ENCODE peak calls at places on chromosomes 4 and X, in six cellular contexts. E is DMS79, Z is mesendoderm, W is foreskin keratinocyte, J is Daoy, C is endothelial cell. G is an unnamed sample.

GRCh38 chrX:106177106-106177981 is 9.2 kb downstream of the PWWP3B start:
- DNase-seq in E (no peak), Z (peak), W (peak), J (peak), C (no peak), G (no peak)

GRCh38 chr4:110071466-110071865 is 126.9 kb downstream of the ELOVL6 start:
- DNase-seq in E (no peak), Z (peak), W (no peak), J (no peak), C (no peak), G (no peak)

GRCh38 chr4:2182981-2183380 is 58.9 kb downstream of the HAUS3 start:
- DNase-seq in E (no peak), Z (no peak), W (no peak), J (no peak), C (no peak), G (no peak)

GRCh38 chr4:5098176-5098575 is 46.9 kb downstream of the STK32B start:
- DNase-seq in E (no peak), Z (peak), W (no peak), J (peak), C (no peak), G (no peak)

GRCh38 chr4:129455462-129455861 is 359.5 kb downstream of the C4orf33 start:
- DNase-seq in E (peak), Z (no peak), W (no peak), J (no peak), C (no peak), G (no peak)

GRCh38 chr4:182808673-182809416 is 108.3 kb downstream of the DCTD start:
- DNase-seq in E (no peak), Z (no peak), W (peak), J (no peak), C (no peak), G (peak)

GRCh38 chr4:38670939-38671593 is 7.1 kb downstream of the KLF3 start:
- DNase-seq in E (no peak), Z (no peak), W (no peak), J (peak), C (no peak), G (peak)

GRCh38 chrX:39507034-39507433 is 590.7 kb downstream of the BCOR start:
- DNase-seq in E (no peak), Z (peak), W (no peak), J (no peak), C (no peak), G (no peak)

GRCh38 chr4:99383833-99384392 is 31.4 kb upstream of the ADH1C start:
- DNase-seq in E (no peak), Z (no peak), W (no peak), J (no peak), C (no peak), G (no peak)

GRCh38 chr4:173505924-173506779 is 23.9 kb downstream of the HAND2 start:
- DNase-seq in E (no peak), Z (peak), W (peak), J (peak), C (peak), G (peak)

GRCh38 chrX:42952621-42953020 is 174.7 kb upstream of the PPP1R2C start:
- DNase-seq in E (no peak), Z (no peak), W (peak), J (no peak), C (no peak), G (no peak)

GRCh38 chr4:8612646-8613045 is 20.1 kb downstream of the CPZ start:
- DNase-seq in E (no peak), Z (no peak), W (no peak), J (no peak), C (no peak), G (no peak)

GRCh38 chrX:110346681-110347080 is 12.0 kb upstream of the RTL9 start:
- DNase-seq in E (no peak), Z (peak), W (no peak), J (no peak), C (peak), G (no peak)

GRCh38 chrX:63050225-63050624 is 300.9 kb downstream of the SPIN4 start:
- DNase-seq in E (no peak), Z (peak), W (peak), J (no peak), C (no peak), G (no peak)

GRCh38 chr4:112518675-112519074 is 2.7 kb upstream of the NEUROG2 start:
- DNase-seq in E (no peak), Z (no peak), W (no peak), J (no peak), C (no peak), G (no peak)

GRCh38 chr4:33606951-33607350 is 2637.4 kb downstream of the ARAP2 start:
- DNase-seq in E (no peak), Z (no peak), W (no peak), J (no peak), C (no peak), G (no peak)

GRCh38 chr4:57424231-57424897 is 314.2 kb upstream of the IGFBP7 start:
- DNase-seq in E (no peak), Z (peak), W (peak), J (peak), C (no peak), G (no peak)

GRCh38 chr4:106444557-106444956 is 76.0 kb upstream of the GIMD1 start:
- DNase-seq in E (no peak), Z (no peak), W (no peak), J (no peak), C (no peak), G (no peak)

GRCh38 chr4:79174855-79175254 is 151.0 kb downstream of the NAA11 start:
- DNase-seq in E (no peak), Z (no peak), W (no peak), J (no peak), C (no peak), G (no peak)

GRCh38 chrX:153793291-153793690 is 884 bp downstream of the IDH3G start:
- DNase-seq in E (no peak), Z (peak), W (no peak), J (no peak), C (no peak), G (no peak)

GRCh38 chr4:174217273-174218126 is 66.0 kb downstream of the FBXO8 start:
- DNase-seq in E (no peak), Z (peak), W (no peak), J (peak), C (no peak), G (peak)

GRCh38 chr4:101563126-101563525 is 215.8 kb upstream of the PPP3CA start:
- DNase-seq in E (no peak), Z (no peak), W (no peak), J (no peak), C (no peak), G (no peak)

GRCh38 chr4:126526335-126526734 is 1106.4 kb upstream of the INTU start:
- DNase-seq in E (no peak), Z (no peak), W (peak), J (no peak), C (no peak), G (no peak)

GRCh38 chr4:52657317-52657629 is 1.8 kb downstream of the USP46 start:
- DNase-seq in E (no peak), Z (no peak), W (no peak), J (no peak), C (peak), G (no peak)

GRCh38 chr4:20127626-20128025 is 124.1 kb upstream of the SLIT2 start:
- DNase-seq in E (no peak), Z (no peak), W (peak), J (no peak), C (no peak), G (no peak)

GRCh38 chrX:47581731-47582647 is at the start of gene TIMP1:
- DNase-seq in E (no peak), Z (peak), W (peak), J (peak), C (peak), G (peak)

GRCh38 chr4:127857641-127858040 is 23.1 kb upstream of the PLK4 start:
- DNase-seq in E (no peak), Z (peak), W (peak), J (no peak), C (no peak), G (no peak)

GRCh38 chr4:182192511-182193181 is 50.6 kb upstream of the TENM3 start:
- DNase-seq in E (no peak), Z (no peak), W (peak), J (no peak), C (no peak), G (no peak)

GRCh38 chr4:158442736-158443135 is 78.9 kb upstream of the RXFP1 start:
- DNase-seq in E (no peak), Z (no peak), W (no peak), J (no peak), C (no peak), G (no peak)

GRCh38 chrX:128816919-128817318 is 706.4 kb downstream of the SMARCA1 start:
- DNase-seq in E (no peak), Z (peak), W (no peak), J (no peak), C (peak), G (no peak)

GRCh38 chr4:68570122-68570507 is 6.0 kb downstream of the UGT2B17 start:
- DNase-seq in E (no peak), Z (no peak), W (no peak), J (no peak), C (no peak), G (no peak)

GRCh38 chrX:95640226-95640625 is 1044.4 kb upstream of the DIAPH2 start:
- DNase-seq in E (no peak), Z (no peak), W (no peak), J (no peak), C (no peak), G (no peak)

GRCh38 chrX:96889726-96890125 is 6.0 kb downstream of the RPA4 start:
- DNase-seq in E (no peak), Z (peak), W (no peak), J (no peak), C (no peak), G (no peak)

GRCh38 chr4:10106421-10107039 is 10.1 kb downstream of the WDR1 start:
- DNase-seq in E (no peak), Z (peak), W (peak), J (peak), C (no peak), G (no peak)

GRCh38 chrX:33336783-33337182 is 125.4 kb upstream of the DMD start:
- DNase-seq in E (no peak), Z (peak), W (peak), J (peak), C (no peak), G (no peak)

GRCh38 chrX:103398321-103398937 is 22.1 kb downstream of the BEX3 start:
- DNase-seq in E (no peak), Z (no peak), W (peak), J (peak), C (no peak), G (no peak)

GRCh38 chr4:27187786-27188185 is 327.1 kb downstream of the STIM2 start:
- DNase-seq in E (no peak), Z (peak), W (peak), J (no peak), C (no peak), G (no peak)

GRCh38 chr4:63728480-63729177 is 680.6 kb downstream of the TECRL start:
- DNase-seq in E (no peak), Z (peak), W (no peak), J (no peak), C (peak), G (no peak)

GRCh38 chrX:23578079-23578478 is 89.2 kb upstream of the PRDX4 start:
- DNase-seq in E (no peak), Z (no peak), W (peak), J (peak), C (no peak), G (no peak)